ENCODE peak calls at places on chromosomes 13 and 19, in eight cellular contexts. C is cardiac muscle cell, A is Panc1, N is fibroblast of lung, L is SK-N-SH, Z is glutamatergic neuron, R is adrenal gland, Q is A673. P is an unnamed sample.

GRCh38 chr13:34347784-34348573 is 530.0 kb downstream of the RFC3 start:
- DNase-seq in L (no peak), Q (no peak), A (no peak), C (no peak), N (no peak), R (peak; percentile 25), Z (no peak), P (no peak)

GRCh38 chr19:45499196-45500180 is 1.2 kb downstream of the PPM1N start:
- DNase-seq in A (no peak), C (peak; percentile 46), N (no peak), L (peak; percentile 62), R (peak; percentile 41), Q (peak; percentile 91), Z (peak; percentile 80), P (no peak)

GRCh38 chr13:97142452-97142851 is 79.7 kb upstream of the MBNL2 start:
- DNase-seq in A (no peak), L (no peak), C (peak; percentile 56), Q (no peak), Z (no peak), R (peak; percentile 75), N (no peak), P (no peak)

GRCh38 chr19:498591-498950 is 2.3 kb downstream of the MADCAM1 start:
- DNase-seq in A (no peak), Z (no peak), L (peak; percentile 66), N (no peak), Q (no peak), R (no peak), C (no peak), P (no peak)

GRCh38 chr19:53908106-53908932 is 759 bp upstream of the CACNG7 start:
- DNase-seq in L (peak; percentile 89), Z (peak; percentile 85), C (peak; percentile 79), Q (peak; percentile 85), A (no peak), N (peak; percentile 40), R (no peak), P (no peak)

GRCh38 chr13:114109646-114110045 is 22.8 kb downstream of the RASA3 start:
- DNase-seq in C (no peak), R (peak; percentile 13), L (peak; percentile 85), Q (no peak), A (no peak), Z (peak; percentile 33), N (no peak), P (no peak)

GRCh38 chr19:47699360-47699917 is 13.8 kb upstream of the EHD2 start:
- DNase-seq in N (no peak), A (no peak), C (peak; percentile 47), Z (peak; percentile 83), Q (peak; percentile 42), L (peak; percentile 95), R (peak; percentile 68), P (no peak)

GRCh38 chr13:29081036-29081435 is 260.9 kb downstream of the MTUS2 start:
- DNase-seq in R (no peak), Z (no peak), N (no peak), Q (peak; percentile 8), L (no peak), C (no peak), A (no peak), P (no peak)

GRCh38 chr13:43356566-43356965 is 333.2 kb downstream of the DNAJC15 start:
- DNase-seq in N (no peak), C (no peak), R (no peak), L (no peak), Z (no peak), A (no peak), Q (no peak), P (no peak)

GRCh38 chr19:47419789-47420188 is 462 bp upstream of the MEIS3 start:
- DNase-seq in Z (no peak), R (no peak), N (no peak), A (no peak), L (no peak), C (no peak), Q (no peak), P (no peak)

GRCh38 chr13:48849515-48849914 is 126.2 kb upstream of the FNDC3A start:
- DNase-seq in A (no peak), L (no peak), N (no peak), Z (no peak), C (no peak), Q (peak; percentile 12), R (no peak), P (no peak)

GRCh38 chr19:14835011-14835410 is at the start of the genes OR7A5 and OR7C1:
- DNase-seq in Z (no peak), C (peak; percentile 11), Q (peak; percentile 46), A (no peak), N (peak; percentile 2), R (peak; percentile 39), L (no peak), P (no peak)

GRCh38 chr19:49779731-49780578 is 13.2 kb downstream of the AP2A1 start:
- DNase-seq in N (no peak), R (no peak), A (no peak), Z (no peak), C (no peak), Q (no peak), L (no peak), P (no peak)

GRCh38 chr19:10501971-10502523 is 1.1 kb downstream of the KEAP1 start:
- DNase-seq in Z (peak; percentile 56), C (peak; percentile 44), A (no peak), R (peak; percentile 93), L (peak; percentile 90), Q (peak; percentile 40), N (peak; percentile 49), P (peak; percentile 76)
- TF ChIP-seq CTCF in Z (no peak), C (peak; percentile 4), A (no peak), R (no peak), L (peak; percentile 18), Q (no peak), N (no peak), P (no peak)

GRCh38 chr19:38544569-38545315 is 73.0 kb downstream of the MAP4K1 start:
- DNase-seq in L (no peak), R (no peak), A (no peak), C (peak; percentile 10), Z (no peak), Q (no peak), N (no peak), P (no peak)

GRCh38 chr19:38542040-38542439 is 75.7 kb downstream of the MAP4K1 start:
- DNase-seq in Z (no peak), Q (no peak), N (no peak), R (no peak), A (no peak), C (no peak), L (no peak), P (no peak)

GRCh38 chr19:38545596-38545995 is 72.2 kb downstream of the MAP4K1 start:
- DNase-seq in R (no peak), C (peak; percentile 26), Q (no peak), A (no peak), Z (no peak), L (no peak), N (no peak), P (no peak)

GRCh38 chr19:38543286-38543806 is 74.4 kb downstream of the MAP4K1 start:
- DNase-seq in L (no peak), Z (no peak), C (no peak), R (no peak), Q (no peak), N (no peak), A (no peak), P (no peak)

GRCh38 chr19:38543807-38544568 is 73.8 kb downstream of the MAP4K1 start:
- DNase-seq in Q (peak; percentile 91), N (peak; percentile 80), A (peak; percentile 95), L (peak; percentile 93), C (peak; percentile 84), Z (no peak), R (peak; percentile 93), P (no peak)
- TF ChIP-seq CTCF in Q (peak; percentile 69), N (no peak), A (no peak), L (peak; percentile 73), C (no peak), Z (peak; percentile 32), R (peak; percentile 67), P (no peak)

GRCh38 chr13:101941095-101941777 is 460.6 kb downstream of the FGF14 start:
- DNase-seq in Q (peak; percentile 69), C (no peak), Z (peak; percentile 31), R (no peak), N (peak; percentile 46), A (no peak), L (peak; percentile 14), P (no peak)

GRCh38 chr13:101942038-101942437 is 459.8 kb downstream of the FGF14 start:
- DNase-seq in C (peak; percentile 4), L (peak; percentile 34), R (no peak), N (peak; percentile 59), Z (peak; percentile 26), A (peak; percentile 13), Q (peak; percentile 80), P (no peak)

GRCh38 chr13:101942535-101943157 is 459.2 kb downstream of the FGF14 start:
- DNase-seq in L (peak; percentile 53), R (no peak), N (no peak), Q (peak; percentile 60), Z (peak; percentile 25), C (no peak), A (no peak), P (no peak)

GRCh38 chr13:101946411-101946810 is 455.4 kb downstream of the FGF14 start:
- DNase-seq in Q (no peak), R (no peak), A (no peak), N (no peak), L (no peak), Z (no peak), C (no peak), P (no peak)

DNA sequence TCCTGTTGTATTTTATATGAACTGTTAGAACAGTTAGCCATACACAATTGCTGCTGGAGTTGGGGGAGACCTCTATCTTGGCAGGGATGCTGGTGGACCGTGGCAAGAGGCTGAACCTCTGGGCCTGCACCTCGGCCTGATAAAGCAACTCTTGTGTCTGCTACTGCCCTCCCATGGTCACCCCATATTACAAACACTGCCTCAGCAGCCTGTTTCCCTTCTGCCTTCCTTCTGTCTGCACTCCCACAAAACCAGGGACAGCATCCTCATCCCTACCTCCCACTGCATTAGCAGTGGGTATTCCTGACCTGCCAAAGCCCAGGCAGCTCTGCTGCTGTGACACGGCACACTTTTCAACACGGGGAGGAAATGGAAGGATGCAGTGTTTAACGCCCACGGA is 456.4 kb downstream of the FGF14 start:
- DNase-seq in A (no peak), N (no peak), Q (no peak), L (no peak), R (no peak), Z (peak; percentile 19), C (no peak), P (no peak)
- TF ChIP-seq CTCF in A (no peak), N (no peak), Q (peak; percentile 20), L (no peak), R (no peak), Z (no peak), C (no peak), P (no peak)

DNA sequence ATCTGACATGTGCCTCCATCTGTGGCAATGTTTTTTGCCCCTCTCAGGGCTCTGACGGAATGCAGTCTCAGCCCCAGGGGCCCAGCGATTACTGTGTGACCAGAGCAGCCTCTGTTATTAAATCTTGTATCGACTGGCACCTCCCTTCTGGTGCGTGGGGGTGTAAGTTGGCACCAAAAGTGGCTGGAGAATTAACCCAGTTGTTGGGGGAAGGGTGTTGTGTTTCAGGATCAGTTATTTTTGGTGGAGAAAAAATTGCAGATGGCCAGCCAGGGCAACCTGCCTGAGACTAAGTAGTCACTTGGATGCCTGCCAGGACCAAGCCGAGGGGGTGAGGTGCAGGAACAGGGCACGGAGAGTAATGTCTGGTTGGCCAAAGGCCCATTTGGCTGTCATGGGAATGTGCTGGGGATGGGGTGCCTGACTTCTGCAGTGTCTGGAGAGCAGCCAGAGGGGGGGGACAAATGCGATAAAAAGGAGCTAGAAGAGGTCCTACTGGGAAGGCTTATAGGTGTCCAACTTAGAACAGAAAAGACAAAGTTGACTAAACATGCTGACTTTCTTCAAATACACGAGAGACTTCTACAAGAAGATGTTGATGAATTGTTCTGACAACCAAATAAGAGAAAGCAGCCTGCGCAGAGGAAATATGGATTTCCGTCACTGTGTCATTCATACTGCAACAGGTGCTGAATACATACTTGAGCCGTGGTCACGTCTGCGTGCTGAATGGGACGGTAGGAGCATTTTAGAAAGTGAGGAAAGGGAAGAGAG is 69.8 kb downstream of the SIAH3 start:
- DNase-seq in N (peak; percentile 2), Q (peak; percentile 89), Z (no peak), R (peak; percentile 48), L (peak; percentile 90), C (peak; percentile 3), A (no peak), P (no peak)
- TF ChIP-seq CTCF in N (no peak), Q (no peak), Z (no peak), R (no peak), L (no peak), C (no peak), A (no peak), P (no peak)